ENCODE peak calls at places on chromosomes 11 and 22, in four cellular contexts. One of them, this sample, is unnamed.
A peak's percentile ranks its signal among the peaks of the same experiment; 100 is the strongest.

GRCh38 chr11:92627615-92628201 is 341.7 kb upstream of the MTNR1B start:
- DNase-seq in omental fat pad: no peak
- DNase-seq in WERI-Rb-1: no peak
- DNase-seq in cardiac fibroblast: peak; percentile 22
- DNase-seq in this sample: no peak

GRCh38 chr11:45147017-45147728 is 734 bp downstream of the PRDM11 start:
- DNase-seq in omental fat pad: peak; percentile 83
- DNase-seq in WERI-Rb-1: peak; percentile 96
- DNase-seq in cardiac fibroblast: peak; percentile 95
- DNase-seq in this sample: peak; percentile 98

GRCh38 chr11:13384837-13385417 is 78.1 kb downstream of the BTBD10 start:
- DNase-seq in omental fat pad: no peak
- DNase-seq in WERI-Rb-1: peak; percentile 34
- DNase-seq in cardiac fibroblast: peak; percentile 64
- DNase-seq in this sample: no peak

GRCh38 chr11:113505541-113506375 is 30.6 kb upstream of the DRD2 start:
- DNase-seq in omental fat pad: no peak
- DNase-seq in WERI-Rb-1: peak; percentile 14
- DNase-seq in cardiac fibroblast: peak; percentile 83
- DNase-seq in this sample: peak; percentile 48

GRCh38 chr11:92423133-92423532 is 198.5 kb downstream of the FAT3 start:
- DNase-seq in omental fat pad: no peak
- DNase-seq in WERI-Rb-1: no peak
- DNase-seq in cardiac fibroblast: peak; percentile 42
- DNase-seq in this sample: no peak

GRCh38 chr11:35046606-35047005 is 92.4 kb upstream of the CD44 start:
- DNase-seq in omental fat pad: no peak
- DNase-seq in WERI-Rb-1: no peak
- DNase-seq in cardiac fibroblast: no peak
- DNase-seq in this sample: no peak

GRCh38 chr11:18588297-18589252 is at the start of gene UEVLD:
- DNase-seq in omental fat pad: peak; percentile 71
- DNase-seq in WERI-Rb-1: peak; percentile 91
- DNase-seq in cardiac fibroblast: peak; percentile 91
- DNase-seq in this sample: peak; percentile 92

GRCh38 chr11:66815646-66816045 is 27.6 kb upstream of the RCE1 start:
- DNase-seq in omental fat pad: no peak
- DNase-seq in WERI-Rb-1: no peak
- DNase-seq in cardiac fibroblast: peak; percentile 22
- DNase-seq in this sample: no peak

GRCh38 chr11:73359930-73360742 is 16.1 kb upstream of the RELT start:
- DNase-seq in omental fat pad: no peak
- DNase-seq in WERI-Rb-1: peak; percentile 64
- DNase-seq in cardiac fibroblast: peak; percentile 47
- DNase-seq in this sample: no peak

GRCh38 chr11:2987881-2988280 is 4.2 kb downstream of the NAP1L4 start:
- DNase-seq in omental fat pad: no peak
- DNase-seq in WERI-Rb-1: no peak
- DNase-seq in cardiac fibroblast: no peak
- DNase-seq in this sample: no peak

GRCh38 chr11:11916981-11917399 is 75.2 kb downstream of the USP47 start:
- DNase-seq in omental fat pad: no peak
- DNase-seq in WERI-Rb-1: no peak
- DNase-seq in cardiac fibroblast: peak; percentile 87
- DNase-seq in this sample: no peak

GRCh38 chr11:12813371-12814225 is 139.4 kb downstream of the TEAD1 start:
- DNase-seq in omental fat pad: no peak
- DNase-seq in WERI-Rb-1: no peak
- DNase-seq in cardiac fibroblast: peak; percentile 88
- DNase-seq in this sample: no peak

GRCh38 chr11:57647368-57647767 is 2.3 kb downstream of the YPEL4 start:
- DNase-seq in omental fat pad: no peak
- DNase-seq in WERI-Rb-1: no peak
- DNase-seq in cardiac fibroblast: peak; percentile 13
- DNase-seq in this sample: no peak

GRCh38 chr22:41907436-41908401 is 7.2 kb downstream of the SHISA8 start:
- DNase-seq in omental fat pad: no peak
- DNase-seq in WERI-Rb-1: no peak
- DNase-seq in cardiac fibroblast: no peak
- DNase-seq in this sample: no peak
- TF ChIP-seq CTCF in omental fat pad: no peak
- TF ChIP-seq CTCF in WERI-Rb-1: no peak
- TF ChIP-seq CTCF in cardiac fibroblast: no peak
- TF ChIP-seq CTCF in this sample: no peak

GRCh38 chr22:39958916-39959639 is 1.1 kb upstream of the TMA7B start:
- DNase-seq in omental fat pad: no peak
- DNase-seq in WERI-Rb-1: no peak
- DNase-seq in cardiac fibroblast: no peak
- DNase-seq in this sample: no peak

GRCh38 chr22:39960791-39961746 is 872 bp downstream of the TMA7B start:
- DNase-seq in omental fat pad: no peak
- DNase-seq in WERI-Rb-1: no peak
- DNase-seq in cardiac fibroblast: peak; percentile 95
- DNase-seq in this sample: no peak

GRCh38 chr22:39958009-39958711 is 2.0 kb upstream of the TMA7B start:
- DNase-seq in omental fat pad: no peak
- DNase-seq in WERI-Rb-1: no peak
- DNase-seq in cardiac fibroblast: no peak
- DNase-seq in this sample: no peak

GRCh38 chr22:39962071-39962470 is 1.9 kb downstream of the TMA7B start:
- DNase-seq in omental fat pad: no peak
- DNase-seq in WERI-Rb-1: no peak
- DNase-seq in cardiac fibroblast: no peak
- DNase-seq in this sample: no peak

GRCh38 chr22:39959640-39960447 is at the start of gene TMA7B:
- DNase-seq in omental fat pad: no peak
- DNase-seq in WERI-Rb-1: no peak
- DNase-seq in cardiac fibroblast: peak; percentile 60
- DNase-seq in this sample: no peak
- TF ChIP-seq CTCF in omental fat pad: no peak
- TF ChIP-seq CTCF in WERI-Rb-1: no peak
- TF ChIP-seq CTCF in cardiac fibroblast: peak; percentile 38
- TF ChIP-seq CTCF in this sample: peak; percentile 61

DNA sequence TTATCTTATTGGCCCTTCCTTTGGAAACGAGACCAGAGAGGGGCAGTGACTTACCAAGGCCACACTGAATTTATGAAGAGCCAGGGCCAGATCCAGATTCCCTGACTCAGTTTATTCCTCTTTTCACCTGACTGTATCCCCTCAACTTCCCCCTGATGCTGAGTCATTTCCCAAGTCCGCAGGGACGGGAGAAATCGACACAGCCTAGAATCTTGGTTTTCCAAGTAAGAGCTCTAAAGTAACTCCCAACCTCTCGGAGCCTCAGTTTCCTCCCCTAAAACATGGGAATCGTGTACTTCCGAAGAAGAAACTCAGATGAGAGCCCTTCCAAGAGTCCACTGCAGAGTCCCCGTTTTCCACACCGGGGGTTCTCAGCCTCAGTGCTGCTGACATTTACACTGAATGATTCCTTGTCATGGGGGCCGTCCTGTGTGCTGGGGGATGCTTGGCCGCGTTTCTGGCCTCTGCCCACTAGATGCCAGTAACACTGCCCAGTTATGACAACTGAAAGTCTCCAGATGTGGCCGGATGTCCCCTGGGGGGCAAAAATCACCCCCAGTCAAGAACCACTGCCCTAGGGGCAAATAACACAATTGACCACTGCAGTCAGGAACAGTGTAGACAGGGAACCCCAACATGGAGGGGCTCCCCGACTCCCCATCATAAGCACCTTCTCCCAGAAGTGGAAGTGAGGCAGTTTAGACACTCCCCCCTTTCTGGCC is 11.2 kb downstream of the MPST start:
- DNase-seq in omental fat pad: no peak
- DNase-seq in WERI-Rb-1: no peak
- DNase-seq in cardiac fibroblast: no peak
- DNase-seq in this sample: no peak
- TF ChIP-seq CTCF in omental fat pad: no peak
- TF ChIP-seq CTCF in WERI-Rb-1: peak; percentile 26
- TF ChIP-seq CTCF in cardiac fibroblast: no peak
- TF ChIP-seq CTCF in this sample: peak; percentile 24

DNA sequence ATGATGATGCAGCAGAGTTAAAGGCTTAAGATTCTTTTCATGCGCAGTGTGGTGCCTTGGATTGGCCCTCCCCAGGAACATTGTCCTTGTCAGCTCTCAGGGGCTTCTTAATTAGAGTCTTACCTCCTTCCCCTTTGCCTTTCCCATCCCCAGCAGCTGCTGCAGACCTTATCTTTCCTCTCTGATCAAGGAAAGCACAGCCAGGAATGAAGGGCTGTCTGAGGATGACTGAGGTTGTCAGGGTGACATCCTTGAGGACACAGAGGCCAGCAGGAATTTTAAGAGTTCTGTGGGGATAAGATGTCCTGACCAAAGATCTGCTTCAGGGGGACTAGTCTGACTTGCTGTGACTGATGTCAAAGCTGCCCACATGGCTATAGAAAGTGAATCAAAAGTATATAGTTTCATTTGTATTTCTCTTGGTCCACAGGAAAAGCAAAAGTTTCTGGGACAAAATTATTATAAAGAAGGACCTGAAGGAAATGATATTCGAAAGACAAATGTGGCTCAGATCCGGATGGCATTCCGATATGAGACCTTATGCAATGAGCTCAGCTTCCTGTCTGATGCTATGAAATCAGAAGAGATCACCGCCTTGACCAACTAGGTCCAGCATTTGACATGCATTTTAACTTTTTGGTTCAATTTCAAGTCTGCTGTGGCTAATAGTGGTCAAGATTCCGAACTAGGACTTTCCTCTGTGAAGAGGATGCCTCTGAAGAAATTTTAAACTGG is 35.5 kb downstream of the RNF141 start:
- DNase-seq in omental fat pad: no peak
- DNase-seq in WERI-Rb-1: no peak
- DNase-seq in cardiac fibroblast: no peak
- DNase-seq in this sample: no peak
- TF ChIP-seq CTCF in omental fat pad: no peak
- TF ChIP-seq CTCF in WERI-Rb-1: no peak
- TF ChIP-seq CTCF in cardiac fibroblast: no peak
- TF ChIP-seq CTCF in this sample: no peak

GRCh38 chr22:46737976-46738641 is at the start of gene CERK:
- DNase-seq in omental fat pad: no peak
- DNase-seq in WERI-Rb-1: peak; percentile 86
- DNase-seq in cardiac fibroblast: peak; percentile 64
- DNase-seq in this sample: no peak

GRCh38 chr22:46736705-46737104 is 1.3 kb downstream of the CERK start:
- DNase-seq in omental fat pad: no peak
- DNase-seq in WERI-Rb-1: no peak
- DNase-seq in cardiac fibroblast: no peak
- DNase-seq in this sample: no peak

GRCh38 chr22:46738961-46739870 is 1.2 kb upstream of the CERK start:
- DNase-seq in omental fat pad: no peak
- DNase-seq in WERI-Rb-1: peak; percentile 45
- DNase-seq in cardiac fibroblast: peak; percentile 80
- DNase-seq in this sample: no peak

GRCh38 chr22:46737105-46737975 is 712 bp downstream of the CERK start:
- DNase-seq in omental fat pad: no peak
- DNase-seq in WERI-Rb-1: peak; percentile 34
- DNase-seq in cardiac fibroblast: peak; percentile 48
- DNase-seq in this sample: no peak

DNA sequence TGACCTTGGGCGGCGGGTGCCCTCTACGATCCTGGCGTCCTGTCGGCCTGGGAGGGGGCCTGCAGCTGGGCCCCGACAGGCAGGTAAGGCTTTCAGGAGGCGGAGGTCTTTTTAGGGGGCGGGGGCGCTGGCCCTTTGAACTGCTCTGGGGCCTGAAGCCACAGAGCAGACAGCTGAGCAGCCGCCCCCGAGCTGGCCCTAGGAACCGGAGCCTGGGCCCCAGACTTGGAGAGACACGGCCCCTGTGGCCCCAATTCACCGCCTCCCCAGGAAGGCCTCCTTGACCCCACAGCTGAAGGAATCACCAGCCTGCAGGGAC is 549 bp upstream of the CERK start:
- DNase-seq in omental fat pad: no peak
- DNase-seq in WERI-Rb-1: peak; percentile 23
- DNase-seq in cardiac fibroblast: no peak
- DNase-seq in this sample: no peak
- TF ChIP-seq CTCF in omental fat pad: no peak
- TF ChIP-seq CTCF in WERI-Rb-1: no peak
- TF ChIP-seq CTCF in cardiac fibroblast: no peak
- TF ChIP-seq CTCF in this sample: peak; percentile 1

DNA sequence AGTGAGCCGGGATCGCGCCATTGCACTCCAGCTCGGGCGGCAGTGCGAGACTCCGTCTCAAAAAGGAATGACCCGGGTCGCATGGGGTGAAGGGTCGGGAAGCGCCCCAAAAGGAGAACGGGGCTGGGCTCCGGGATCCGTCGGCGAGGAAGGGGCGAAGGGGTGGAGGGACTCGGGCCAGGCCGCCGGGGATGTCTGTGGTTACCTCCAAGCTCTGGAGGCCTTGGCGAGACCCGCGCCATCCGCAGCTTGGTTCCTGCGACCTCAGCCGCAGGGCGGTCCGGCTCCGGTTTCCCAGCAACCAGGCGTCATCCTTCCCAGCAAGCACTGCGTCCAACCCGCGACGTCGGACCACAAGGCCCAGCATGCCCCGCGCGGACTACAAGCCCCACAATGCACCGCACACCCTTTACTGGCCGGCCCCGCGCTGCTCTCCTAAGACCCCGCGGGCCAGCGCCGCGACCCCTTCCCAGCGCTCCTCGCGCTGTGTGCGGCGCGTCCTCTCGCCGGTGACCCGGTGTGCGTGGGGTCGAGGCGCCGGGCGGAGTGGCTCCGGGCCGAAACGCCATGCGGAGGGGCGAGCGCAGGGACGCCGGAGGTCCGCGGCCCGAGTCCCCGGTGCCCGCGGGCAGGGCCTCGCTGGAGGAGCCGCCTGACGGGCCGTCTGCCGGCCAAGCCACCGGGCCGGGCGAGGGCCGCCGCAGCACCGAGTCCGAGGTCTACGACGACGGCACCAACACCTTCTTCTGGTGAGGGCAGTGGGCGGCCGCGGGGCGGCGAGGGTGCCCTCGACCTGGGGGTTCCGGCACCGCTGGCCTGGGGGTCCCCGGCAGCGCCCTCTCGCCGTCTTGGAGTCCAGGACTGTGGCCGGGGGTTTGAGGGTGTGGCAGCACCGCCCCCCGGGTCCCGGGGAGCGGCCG is at the start of gene PTDSS2:
- DNase-seq in omental fat pad: peak; percentile 92
- DNase-seq in WERI-Rb-1: peak; percentile 97
- DNase-seq in cardiac fibroblast: peak; percentile 97
- DNase-seq in this sample: peak; percentile 96
- TF ChIP-seq CTCF in omental fat pad: no peak
- TF ChIP-seq CTCF in WERI-Rb-1: no peak
- TF ChIP-seq CTCF in cardiac fibroblast: no peak
- TF ChIP-seq CTCF in this sample: no peak

This sample was measured in type B pancreatic cell.